ENCODE peak calls at places on chromosomes 11 and 22, in five cellular contexts. Y is HuH-7; I is naive thymus-derived CD4-positive, alpha-beta T cell; Z is coronary artery; E is EL. O is an unnamed sample.

GRCh38 chr22:46514592-46515207 is 22.7 kb downstream of the CELSR1 start:
- DNase-seq in Z (no peak), I (no peak), Y (no peak), E (peak), O (no peak)

GRCh38 chr22:26977741-26978140 is 320.4 kb downstream of the MIAT start:
- DNase-seq in I (no peak), Y (no peak), E (no peak), Z (no peak), O (no peak)

GRCh38 chr11:70785372-70785771 is 387.0 kb downstream of the CTTN start:
- DNase-seq in I (no peak), E (no peak), Z (no peak), Y (no peak), O (no peak)

GRCh38 chr22:28142361-28142801 is 223.3 kb upstream of the PITPNB start:
- DNase-seq in I (no peak), Y (no peak), E (peak), Z (no peak), O (no peak)

GRCh38 chr11:2693271-2693833 is 6.4 kb downstream of the KCNQ1OT1 start:
- DNase-seq in Z (peak), E (no peak), I (no peak), Y (no peak), O (no peak)

GRCh38 chr11:96072592-96072991 is 148.7 kb upstream of the MTMR2 start:
- DNase-seq in Z (no peak), I (no peak), E (no peak), Y (no peak), O (no peak)

GRCh38 chr11:14179126-14179820 is 179.7 kb downstream of the RRAS2 start:
- DNase-seq in Y (no peak), E (peak), Z (no peak), I (no peak), O (no peak)

GRCh38 chr11:58494096-58494495 is 13.8 kb downstream of the OR5B21 start:
- DNase-seq in Z (no peak), I (no peak), E (peak), Y (no peak), O (no peak)

GRCh38 chr11:115886111-115886733 is 382.0 kb upstream of the CADM1 start:
- DNase-seq in E (no peak), I (no peak), Z (no peak), Y (no peak), O (no peak)

GRCh38 chr11:47946682-47947575 is 33.4 kb upstream of the PTPRJ start:
- DNase-seq in E (peak), Y (no peak), I (no peak), Z (peak), O (peak)

GRCh38 chr22:31538815-31539214 is 42.5 kb downstream of the SFI1 start:
- DNase-seq in I (no peak), Z (no peak), E (no peak), Y (no peak), O (no peak)

GRCh38 chr22:43275545-43275981 is 67.6 kb downstream of the SCUBE1 start:
- DNase-seq in Z (no peak), I (no peak), E (peak), Y (no peak), O (no peak)

GRCh38 chr11:102530558-102530957 is at the start of gene MMP7:
- DNase-seq in Y (no peak), I (no peak), Z (no peak), E (peak), O (no peak)

GRCh38 chr11:47980093-47980906 is at the start of gene PTPRJ:
- DNase-seq in I (peak), E (peak), Z (no peak), Y (peak), O (peak)

GRCh38 chr11:69211540-69212120 is 55.9 kb downstream of the SMIM38 start:
- DNase-seq in E (no peak), Y (no peak), Z (peak), I (no peak), O (no peak)

GRCh38 chr11:108672113-108672512 is 7.2 kb downstream of the DDX10 start:
- DNase-seq in I (no peak), Z (no peak), Y (no peak), E (peak), O (no peak)

GRCh38 chr11:68266121-68266891 is 5.5 kb downstream of the C11orf24 start:
- DNase-seq in Y (no peak), I (no peak), Z (no peak), E (no peak), O (no peak)

GRCh38 chr11:128488471-128488870 is 98.9 kb downstream of the ETS1 start:
- DNase-seq in Z (no peak), I (no peak), E (peak), Y (no peak), O (peak)

GRCh38 chr22:31296258-31296657 is 4.0 kb upstream of the PIK3IP1 start:
- DNase-seq in E (peak), Z (no peak), I (no peak), Y (no peak), O (no peak)

GRCh38 chr22:25210831-25211230 is 8.6 kb upstream of the CRYBB2 start:
- DNase-seq in Y (no peak), I (no peak), Z (no peak), E (no peak), O (no peak)

GRCh38 chr11:103043826-103044688 is 47.9 kb downstream of the DCUN1D5 start:
- DNase-seq in E (no peak), Y (no peak), Z (no peak), I (no peak), O (no peak)

GRCh38 chr11:100831929-100832480 is 144.9 kb downstream of the ARHGAP42 start:
- DNase-seq in Z (no peak), Y (no peak), I (no peak), E (no peak), O (no peak)

GRCh38 chr11:79902493-79902892 is 461.7 kb upstream of the TENM4 start:
- DNase-seq in Y (no peak), Z (no peak), I (no peak), E (no peak), O (no peak)

GRCh38 chr11:94325681-94326080 is 21.3 kb downstream of the IZUMO1R start:
- DNase-seq in Z (no peak), Y (peak), I (no peak), E (peak), O (peak)

GRCh38 chr22:39360674-39361413 is 11.1 kb downstream of the SYNGR1 start:
- DNase-seq in Z (no peak), I (no peak), Y (no peak), E (no peak), O (no peak)

GRCh38 chr22:24805790-24806662 is at the start of gene SGSM1:
- DNase-seq in Y (peak), E (peak), I (peak), Z (peak), O (peak)